ENCODE peak calls at places on chromosome 17, in nine cellular contexts. One of them, this sample, is unnamed.

GRCh38 chr17:75832164-75832651 is 12.0 kb downstream of the UNC13D start:
- DNase-seq in fibroblast of lung: peak; percentile 61
- DNase-seq in prostate gland: no peak
- DNase-seq in A673: no peak
- DNase-seq in ascending aorta: no peak
- DNase-seq in neural progenitor cell: no peak
- DNase-seq in cardiac fibroblast: peak; percentile 77
- DNase-seq in cardiac muscle cell: peak; percentile 82
- DNase-seq in AG04450: no peak
- DNase-seq in this sample: no peak

GRCh38 chr17:69528035-69528434 is 113.5 kb downstream of the MAP2K6 start:
- DNase-seq in fibroblast of lung: no peak
- DNase-seq in prostate gland: no peak
- DNase-seq in A673: no peak
- DNase-seq in ascending aorta: no peak
- DNase-seq in neural progenitor cell: no peak
- DNase-seq in cardiac fibroblast: no peak
- DNase-seq in cardiac muscle cell: no peak
- DNase-seq in AG04450: no peak
- DNase-seq in this sample: no peak

GRCh38 chr17:62929320-62929719 is 36.7 kb upstream of the TANC2 start:
- DNase-seq in fibroblast of lung: no peak
- DNase-seq in prostate gland: no peak
- DNase-seq in A673: no peak
- DNase-seq in ascending aorta: no peak
- DNase-seq in neural progenitor cell: no peak
- DNase-seq in cardiac fibroblast: no peak
- DNase-seq in cardiac muscle cell: no peak
- DNase-seq in AG04450: no peak
- DNase-seq in this sample: no peak

GRCh38 chr17:79612468-79613194 is 1.8 kb upstream of the RBFOX3 start:
- DNase-seq in fibroblast of lung: peak; percentile 5
- DNase-seq in prostate gland: no peak
- DNase-seq in A673: peak; percentile 74
- DNase-seq in ascending aorta: no peak
- DNase-seq in neural progenitor cell: peak; percentile 92
- DNase-seq in cardiac fibroblast: peak; percentile 42
- DNase-seq in cardiac muscle cell: peak; percentile 35
- DNase-seq in AG04450: no peak
- DNase-seq in this sample: peak; percentile 53

GRCh38 chr17:962650-963049 is 16.9 kb downstream of the NXN start:
- DNase-seq in fibroblast of lung: no peak
- DNase-seq in prostate gland: no peak
- DNase-seq in A673: no peak
- DNase-seq in ascending aorta: no peak
- DNase-seq in neural progenitor cell: peak; percentile 91
- DNase-seq in cardiac fibroblast: no peak
- DNase-seq in cardiac muscle cell: no peak
- DNase-seq in AG04450: no peak
- DNase-seq in this sample: no peak

GRCh38 chr17:76537288-76537577 is 276 bp downstream of the CYGB start:
- DNase-seq in fibroblast of lung: no peak
- DNase-seq in prostate gland: no peak
- DNase-seq in A673: no peak
- DNase-seq in ascending aorta: no peak
- DNase-seq in neural progenitor cell: no peak
- DNase-seq in cardiac fibroblast: peak; percentile 53
- DNase-seq in cardiac muscle cell: peak; percentile 61
- DNase-seq in AG04450: no peak
- DNase-seq in this sample: peak; percentile 52

GRCh38 chr17:31388770-31389672 is 2.5 kb upstream of the RAB11FIP4 start:
- DNase-seq in fibroblast of lung: peak; percentile 8
- DNase-seq in prostate gland: no peak
- DNase-seq in A673: peak; percentile 39
- DNase-seq in ascending aorta: no peak
- DNase-seq in neural progenitor cell: peak; percentile 70
- DNase-seq in cardiac fibroblast: no peak
- DNase-seq in cardiac muscle cell: peak; percentile 33
- DNase-seq in AG04450: no peak
- DNase-seq in this sample: no peak

GRCh38 chr17:76304226-76305134 is 3.6 kb downstream of the QRICH2 start:
- DNase-seq in fibroblast of lung: no peak
- DNase-seq in prostate gland: no peak
- DNase-seq in A673: no peak
- DNase-seq in ascending aorta: no peak
- DNase-seq in neural progenitor cell: no peak
- DNase-seq in cardiac fibroblast: no peak
- DNase-seq in cardiac muscle cell: no peak
- DNase-seq in AG04450: no peak
- DNase-seq in this sample: no peak

GRCh38 chr17:48539177-48539576 is 5.7 kb downstream of the HOXB2 start:
- DNase-seq in fibroblast of lung: peak; percentile 83
- DNase-seq in prostate gland: no peak
- DNase-seq in A673: no peak
- DNase-seq in ascending aorta: no peak
- DNase-seq in neural progenitor cell: no peak
- DNase-seq in cardiac fibroblast: peak; percentile 82
- DNase-seq in cardiac muscle cell: peak; percentile 63
- DNase-seq in AG04450: no peak
- DNase-seq in this sample: no peak

GRCh38 chr17:7445011-7445927 is at the start of gene CHRNB1:
- DNase-seq in fibroblast of lung: peak; percentile 20
- DNase-seq in prostate gland: no peak
- DNase-seq in A673: peak; percentile 68
- DNase-seq in ascending aorta: peak; percentile 44
- DNase-seq in neural progenitor cell: peak; percentile 96
- DNase-seq in cardiac fibroblast: peak; percentile 45
- DNase-seq in cardiac muscle cell: peak; percentile 46
- DNase-seq in AG04450: no peak
- DNase-seq in this sample: peak; percentile 91

GRCh38 chr17:40938981-40939380 is 1.5 kb upstream of the KRT23 start:
- DNase-seq in fibroblast of lung: no peak
- DNase-seq in prostate gland: no peak
- DNase-seq in A673: no peak
- DNase-seq in ascending aorta: no peak
- DNase-seq in neural progenitor cell: no peak
- DNase-seq in cardiac fibroblast: no peak
- DNase-seq in cardiac muscle cell: no peak
- DNase-seq in AG04450: no peak
- DNase-seq in this sample: no peak

GRCh38 chr17:61410555-61411089 is 11.0 kb downstream of the TBX2 start:
- DNase-seq in fibroblast of lung: peak; percentile 94
- DNase-seq in prostate gland: no peak
- DNase-seq in A673: peak; percentile 86
- DNase-seq in ascending aorta: peak; percentile 13
- DNase-seq in neural progenitor cell: peak; percentile 89
- DNase-seq in cardiac fibroblast: peak; percentile 84
- DNase-seq in cardiac muscle cell: peak; percentile 87
- DNase-seq in AG04450: peak; percentile 76
- DNase-seq in this sample: peak; percentile 53

GRCh38 chr17:61411114-61411943 is 11.7 kb downstream of the TBX2 start:
- DNase-seq in fibroblast of lung: peak; percentile 88
- DNase-seq in prostate gland: peak; percentile 73
- DNase-seq in A673: peak; percentile 74
- DNase-seq in ascending aorta: peak; percentile 9
- DNase-seq in neural progenitor cell: peak; percentile 87
- DNase-seq in cardiac fibroblast: peak; percentile 76
- DNase-seq in cardiac muscle cell: peak; percentile 83
- DNase-seq in AG04450: no peak
- DNase-seq in this sample: peak; percentile 51

GRCh38 chr17:61410100-61410551 is 10.5 kb downstream of the TBX2 start:
- DNase-seq in fibroblast of lung: no peak
- DNase-seq in prostate gland: no peak
- DNase-seq in A673: no peak
- DNase-seq in ascending aorta: peak; percentile 8
- DNase-seq in neural progenitor cell: no peak
- DNase-seq in cardiac fibroblast: no peak
- DNase-seq in cardiac muscle cell: no peak
- DNase-seq in AG04450: no peak
- DNase-seq in this sample: peak; percentile 14

GRCh38 chr17:61408151-61409041 is 8.8 kb downstream of the TBX2 start:
- DNase-seq in fibroblast of lung: peak; percentile 57
- DNase-seq in prostate gland: no peak
- DNase-seq in A673: no peak
- DNase-seq in ascending aorta: peak; percentile 8
- DNase-seq in neural progenitor cell: peak; percentile 38
- DNase-seq in cardiac fibroblast: peak; percentile 57
- DNase-seq in cardiac muscle cell: no peak
- DNase-seq in AG04450: no peak
- DNase-seq in this sample: no peak

DNA sequence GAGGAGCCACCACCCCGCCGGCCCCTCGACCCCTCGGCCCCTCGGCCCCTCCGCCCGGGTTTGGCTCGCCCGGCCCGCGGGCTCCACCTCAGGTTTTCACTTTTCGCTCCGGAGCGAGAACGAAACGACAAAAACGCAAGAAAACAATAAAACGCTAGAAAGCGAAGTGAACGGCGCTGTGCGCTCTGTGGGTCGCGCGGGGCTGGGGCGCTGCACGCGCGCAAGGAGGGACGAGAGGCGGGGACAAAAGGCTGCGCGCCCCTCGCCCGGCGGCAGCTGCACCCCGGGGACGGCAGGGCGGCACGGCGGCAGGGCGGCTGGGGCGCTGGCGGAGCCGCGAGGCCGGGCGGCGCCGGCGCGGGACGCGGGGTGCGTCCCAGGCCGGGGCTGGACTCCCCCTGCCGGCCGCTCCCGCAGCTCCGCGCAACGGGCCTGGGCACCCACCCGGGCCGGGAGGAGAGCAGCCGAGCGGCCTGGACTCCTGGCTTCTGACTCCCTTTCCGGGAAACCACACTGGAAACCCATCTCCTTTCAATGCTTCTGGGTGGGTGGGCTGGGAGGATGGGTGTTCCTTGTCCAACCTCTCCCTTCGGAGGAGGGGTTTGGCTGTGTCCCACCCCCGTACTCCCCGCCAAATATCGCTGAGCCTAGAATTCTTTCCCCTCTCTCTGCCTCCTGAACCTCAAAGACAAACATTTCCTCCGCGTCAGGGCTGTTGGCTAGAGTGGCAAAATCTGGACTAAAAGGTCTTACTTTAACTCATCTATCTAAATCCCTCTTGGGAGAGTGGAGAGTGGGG is 9.9 kb downstream of the TBX2 start:
- DNase-seq in fibroblast of lung: peak; percentile 89
- DNase-seq in prostate gland: peak; percentile 56
- DNase-seq in A673: peak; percentile 73
- DNase-seq in ascending aorta: peak; percentile 7
- DNase-seq in neural progenitor cell: peak; percentile 87
- DNase-seq in cardiac fibroblast: peak; percentile 69
- DNase-seq in cardiac muscle cell: peak; percentile 80
- DNase-seq in AG04450: no peak
- DNase-seq in this sample: peak; percentile 71
- TF ChIP-seq CTCF in fibroblast of lung: peak; percentile 15
- TF ChIP-seq CTCF in prostate gland: peak; percentile 64
- TF ChIP-seq CTCF in A673: no peak
- TF ChIP-seq CTCF in ascending aorta: peak; percentile 46
- TF ChIP-seq CTCF in neural progenitor cell: peak; percentile 47
- TF ChIP-seq CTCF in cardiac fibroblast: peak; percentile 25
- TF ChIP-seq CTCF in cardiac muscle cell: peak; percentile 45
- TF ChIP-seq CTCF in AG04450: peak; percentile 47
- TF ChIP-seq CTCF in this sample: no peak

DNA sequence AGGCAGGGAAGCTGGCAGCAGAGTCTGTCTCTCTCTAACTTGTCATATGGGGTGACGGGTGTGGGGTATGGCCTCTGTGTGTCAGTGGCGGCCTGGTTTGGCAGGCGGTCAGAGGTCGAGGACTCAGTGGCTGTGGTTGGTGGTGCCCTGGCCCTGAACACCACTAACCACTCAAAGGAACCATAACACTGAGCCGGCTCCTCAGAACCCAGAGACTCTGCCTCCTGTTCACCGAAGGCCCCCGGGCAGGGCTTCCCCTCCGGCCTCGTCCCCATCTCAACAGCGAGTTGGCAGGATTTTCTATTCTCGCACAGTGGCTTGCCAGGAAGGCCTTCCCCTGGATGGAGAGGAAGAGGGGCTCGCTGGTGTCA is 638 bp downstream of the P2RX1 start:
- DNase-seq in fibroblast of lung: no peak
- DNase-seq in prostate gland: no peak
- DNase-seq in A673: no peak
- DNase-seq in ascending aorta: no peak
- DNase-seq in neural progenitor cell: no peak
- DNase-seq in cardiac fibroblast: no peak
- DNase-seq in cardiac muscle cell: no peak
- DNase-seq in AG04450: no peak
- DNase-seq in this sample: no peak
- H3K4me3 ChIP-seq in fibroblast of lung: no peak overlapping the region
- H3K4me3 ChIP-seq in prostate gland: no peak overlapping the region
- H3K4me3 ChIP-seq in A673: no peak overlapping the region
- H3K4me3 ChIP-seq in ascending aorta: no peak overlapping the region
- H3K4me3 ChIP-seq in neural progenitor cell: no peak overlapping the region
- H3K4me3 ChIP-seq in cardiac fibroblast: peak overlapping the region; percentile 8
- H3K4me3 ChIP-seq in cardiac muscle cell: no peak overlapping the region
- H3K4me3 ChIP-seq in AG04450: no peak overlapping the region
- H3K4me3 ChIP-seq in this sample: no peak overlapping the region

GRCh38 chr17:82542439-82542838 is 22.9 kb downstream of the FOXK2 start:
- DNase-seq in fibroblast of lung: no peak
- DNase-seq in prostate gland: no peak
- DNase-seq in A673: no peak
- DNase-seq in ascending aorta: no peak
- DNase-seq in neural progenitor cell: no peak
- DNase-seq in cardiac fibroblast: no peak
- DNase-seq in cardiac muscle cell: no peak
- DNase-seq in AG04450: no peak
- DNase-seq in this sample: no peak
- TF ChIP-seq CTCF in fibroblast of lung: no peak
- TF ChIP-seq CTCF in prostate gland: no peak
- TF ChIP-seq CTCF in A673: no peak
- TF ChIP-seq CTCF in ascending aorta: no peak
- TF ChIP-seq CTCF in neural progenitor cell: no peak
- TF ChIP-seq CTCF in cardiac fibroblast: no peak
- TF ChIP-seq CTCF in cardiac muscle cell: no peak
- TF ChIP-seq CTCF in AG04450: no peak
- TF ChIP-seq CTCF in this sample: no peak

GRCh38 chr17:37744633-37744927 is 279 bp downstream of the HNF1B start:
- DNase-seq in fibroblast of lung: no peak
- DNase-seq in prostate gland: no peak
- DNase-seq in A673: no peak
- DNase-seq in ascending aorta: no peak
- DNase-seq in neural progenitor cell: no peak
- DNase-seq in cardiac fibroblast: no peak
- DNase-seq in cardiac muscle cell: no peak
- DNase-seq in AG04450: no peak
- DNase-seq in this sample: no peak

GRCh38 chr17:37746617-37747016 is 1.8 kb upstream of the HNF1B start:
- DNase-seq in fibroblast of lung: no peak
- DNase-seq in prostate gland: no peak
- DNase-seq in A673: no peak
- DNase-seq in ascending aorta: no peak
- DNase-seq in neural progenitor cell: no peak
- DNase-seq in cardiac fibroblast: no peak
- DNase-seq in cardiac muscle cell: no peak
- DNase-seq in AG04450: no peak
- DNase-seq in this sample: no peak

GRCh38 chr17:37747222-37747621 is 2.4 kb upstream of the HNF1B start:
- DNase-seq in fibroblast of lung: no peak
- DNase-seq in prostate gland: no peak
- DNase-seq in A673: no peak
- DNase-seq in ascending aorta: no peak
- DNase-seq in neural progenitor cell: no peak
- DNase-seq in cardiac fibroblast: no peak
- DNase-seq in cardiac muscle cell: no peak
- DNase-seq in AG04450: no peak
- DNase-seq in this sample: no peak

GRCh38 chr17:37744961-37745800 is at the start of gene HNF1B:
- DNase-seq in fibroblast of lung: no peak
- DNase-seq in prostate gland: peak; percentile 74
- DNase-seq in A673: no peak
- DNase-seq in ascending aorta: no peak
- DNase-seq in neural progenitor cell: peak; percentile 56
- DNase-seq in cardiac fibroblast: no peak
- DNase-seq in cardiac muscle cell: no peak
- DNase-seq in AG04450: no peak
- DNase-seq in this sample: peak; percentile 81

GRCh38 chr17:37745801-37746426 is 1.1 kb upstream of the HNF1B start:
- DNase-seq in fibroblast of lung: no peak
- DNase-seq in prostate gland: no peak
- DNase-seq in A673: no peak
- DNase-seq in ascending aorta: no peak
- DNase-seq in neural progenitor cell: no peak
- DNase-seq in cardiac fibroblast: no peak
- DNase-seq in cardiac muscle cell: no peak
- DNase-seq in AG04450: no peak
- DNase-seq in this sample: peak; percentile 48
- H3K4me3 ChIP-seq in fibroblast of lung: no peak overlapping the region
- H3K4me3 ChIP-seq in prostate gland: peak overlapping the region; percentile 35
- H3K4me3 ChIP-seq in A673: no peak overlapping the region
- H3K4me3 ChIP-seq in ascending aorta: no peak overlapping the region
- H3K4me3 ChIP-seq in neural progenitor cell: no peak overlapping the region
- H3K4me3 ChIP-seq in cardiac fibroblast: no peak overlapping the region
- H3K4me3 ChIP-seq in cardiac muscle cell: no peak overlapping the region
- H3K4me3 ChIP-seq in AG04450: no peak overlapping the region
- H3K4me3 ChIP-seq in this sample: peak overlapping the region; percentile 28